ENCODE peak calls at places on chromosome 19, in seven cellular contexts. One of them, this sample, is unnamed.

GRCh38 chr19:3699071-3699740 is 1.1 kb downstream of the PIP5K1C start:
- DNase-seq in GM12878: no peak
- DNase-seq in amniotic stem cell: no peak
- DNase-seq in CD8-positive, alpha-beta memory T cell: no peak
- DNase-seq in EH: peak; percentile 76
- DNase-seq in fibroblast of gingiva: peak; percentile 83
- DNase-seq in A172: peak; percentile 40
- DNase-seq in this sample: no peak

GRCh38 chr19:50332264-50333038 is 3.3 kb upstream of the KCNC3 start:
- DNase-seq in GM12878: no peak
- DNase-seq in amniotic stem cell: no peak
- DNase-seq in CD8-positive, alpha-beta memory T cell: no peak
- DNase-seq in EH: no peak
- DNase-seq in fibroblast of gingiva: no peak
- DNase-seq in A172: no peak
- DNase-seq in this sample: no peak

GRCh38 chr19:7861619-7862412 is 12.4 kb downstream of the PRR36 start:
- DNase-seq in GM12878: no peak
- DNase-seq in amniotic stem cell: no peak
- DNase-seq in CD8-positive, alpha-beta memory T cell: no peak
- DNase-seq in EH: no peak
- DNase-seq in fibroblast of gingiva: no peak
- DNase-seq in A172: no peak
- DNase-seq in this sample: no peak

GRCh38 chr19:45136507-45137178 is 24.1 kb downstream of the NKPD1 start:
- DNase-seq in GM12878: no peak
- DNase-seq in amniotic stem cell: no peak
- DNase-seq in CD8-positive, alpha-beta memory T cell: no peak
- DNase-seq in EH: no peak
- DNase-seq in fibroblast of gingiva: no peak
- DNase-seq in A172: no peak
- DNase-seq in this sample: peak; percentile 36

GRCh38 chr19:4831351-4832340 is at the start of gene TICAM1:
- DNase-seq in GM12878: no peak
- DNase-seq in amniotic stem cell: peak; percentile 57
- DNase-seq in CD8-positive, alpha-beta memory T cell: peak; percentile 78
- DNase-seq in EH: peak; percentile 67
- DNase-seq in fibroblast of gingiva: peak; percentile 62
- DNase-seq in A172: peak; percentile 50
- DNase-seq in this sample: no peak

GRCh38 chr19:28669804-28670203 is 543.1 kb downstream of the UQCRFS1 start:
- DNase-seq in GM12878: no peak
- DNase-seq in amniotic stem cell: no peak
- DNase-seq in CD8-positive, alpha-beta memory T cell: no peak
- DNase-seq in EH: no peak
- DNase-seq in fibroblast of gingiva: no peak
- DNase-seq in A172: no peak
- DNase-seq in this sample: no peak

GRCh38 chr19:34096020-34096915 is 76.0 kb upstream of the LSM14A start:
- DNase-seq in GM12878: no peak
- DNase-seq in amniotic stem cell: peak; percentile 1
- DNase-seq in CD8-positive, alpha-beta memory T cell: no peak
- DNase-seq in EH: peak; percentile 61
- DNase-seq in fibroblast of gingiva: peak; percentile 31
- DNase-seq in A172: peak; percentile 72
- DNase-seq in this sample: peak; percentile 4

GRCh38 chr19:821228-821975 is at the start of gene PLPPR3:
- DNase-seq in GM12878: no peak
- DNase-seq in amniotic stem cell: no peak
- DNase-seq in CD8-positive, alpha-beta memory T cell: no peak
- DNase-seq in EH: no peak
- DNase-seq in fibroblast of gingiva: no peak
- DNase-seq in A172: no peak
- DNase-seq in this sample: no peak

GRCh38 chr19:10636304-10636972 is 11.1 kb downstream of the SLC44A2 start:
- DNase-seq in GM12878: no peak
- DNase-seq in amniotic stem cell: no peak
- DNase-seq in CD8-positive, alpha-beta memory T cell: no peak
- DNase-seq in EH: no peak
- DNase-seq in fibroblast of gingiva: no peak
- DNase-seq in A172: no peak
- DNase-seq in this sample: no peak

GRCh38 chr19:51016798-51017683 is 2.5 kb downstream of the KLK10 start:
- DNase-seq in GM12878: no peak
- DNase-seq in amniotic stem cell: no peak
- DNase-seq in CD8-positive, alpha-beta memory T cell: peak; percentile 31
- DNase-seq in EH: no peak
- DNase-seq in fibroblast of gingiva: no peak
- DNase-seq in A172: no peak
- DNase-seq in this sample: no peak

GRCh38 chr19:40803857-40804782 is 5.1 kb downstream of the EGLN2 start:
- DNase-seq in GM12878: peak; percentile 57
- DNase-seq in amniotic stem cell: no peak
- DNase-seq in CD8-positive, alpha-beta memory T cell: peak; percentile 44
- DNase-seq in EH: no peak
- DNase-seq in fibroblast of gingiva: no peak
- DNase-seq in A172: no peak
- DNase-seq in this sample: peak; percentile 79

GRCh38 chr19:49056101-49056901 is 1.2 kb downstream of the CGB7 start:
- DNase-seq in GM12878: no peak
- DNase-seq in amniotic stem cell: no peak
- DNase-seq in CD8-positive, alpha-beta memory T cell: peak; percentile 41
- DNase-seq in EH: peak; percentile 63
- DNase-seq in fibroblast of gingiva: peak; percentile 6
- DNase-seq in A172: peak; percentile 39
- DNase-seq in this sample: no peak

GRCh38 chr19:1746401-1747284 is 6.7 kb upstream of the ONECUT3 start:
- DNase-seq in GM12878: no peak
- DNase-seq in amniotic stem cell: no peak
- DNase-seq in CD8-positive, alpha-beta memory T cell: no peak
- DNase-seq in EH: peak; percentile 41
- DNase-seq in fibroblast of gingiva: no peak
- DNase-seq in A172: peak; percentile 40
- DNase-seq in this sample: no peak

GRCh38 chr19:45784096-45784495 is 1.8 kb upstream of the DMPK start:
- DNase-seq in GM12878: no peak
- DNase-seq in amniotic stem cell: no peak
- DNase-seq in CD8-positive, alpha-beta memory T cell: no peak
- DNase-seq in EH: no peak
- DNase-seq in fibroblast of gingiva: no peak
- DNase-seq in A172: no peak
- DNase-seq in this sample: no peak